ENCODE peak calls at places on chromosomes 6 and 20, in five cellular contexts. C, M, D, U and S are unnamed samples.

GRCh38 chr20:635609-636338 is 17.2 kb downstream of the SRXN1 start:
- DNase-seq in D (no peak), M (no peak), U (no peak), C (no peak), S (no peak)

GRCh38 chr6:164303092-164304007 is 888.8 kb downstream of the QKI start:
- DNase-seq in C (no peak), U (no peak), M (peak), D (no peak), S (peak)

GRCh38 chr6:141484726-141485125 is 648.0 kb upstream of the GJE1 start:
- DNase-seq in U (no peak), D (peak), M (no peak), C (peak), S (no peak)

GRCh38 chr6:34610819-34611477 is 54.8 kb upstream of the SPDEF start:
- DNase-seq in M (peak), D (peak), C (peak), U (no peak), S (peak)

GRCh38 chr6:165967768-165968408 is 199.8 kb downstream of the TBXT start:
- DNase-seq in C (no peak), D (peak), M (no peak), U (no peak), S (no peak)

GRCh38 chr20:13012886-13013285 is 4.1 kb downstream of the SPTLC3 start:
- DNase-seq in U (no peak), D (no peak), C (no peak), M (no peak), S (no peak)

GRCh38 chr20:38225900-38226263 is 34.7 kb downstream of the KIAA1755 start:
- DNase-seq in M (no peak), D (no peak), C (no peak), U (no peak), S (no peak)

GRCh38 chr20:5056801-5057599 is 55.7 kb upstream of the SLC23A2 start:
- DNase-seq in M (peak), U (no peak), C (peak), D (peak), S (peak)

GRCh38 chr6:119720160-119720559 is 370.6 kb upstream of the MAN1A1 start:
- DNase-seq in M (no peak), C (no peak), U (no peak), D (peak), S (no peak)

GRCh38 chr6:28782113-28782673 is 141.6 kb downstream of the TRIM27 start:
- DNase-seq in U (no peak), M (no peak), C (no peak), D (no peak), S (no peak)

GRCh38 chr20:33915726-33916331 is 77.9 kb upstream of the RALY start:
- DNase-seq in U (peak), M (no peak), C (peak), D (no peak), S (no peak)

GRCh38 chr20:58722877-58723627 is 30.5 kb downstream of the NPEPL1 start:
- DNase-seq in M (no peak), U (no peak), C (no peak), D (no peak), S (no peak)

GRCh38 chr6:22877946-22878705 is 308.8 kb downstream of the HDGFL1 start:
- DNase-seq in C (no peak), D (peak), M (peak), U (no peak), S (no peak)

GRCh38 chr20:13816757-13817156 is 31.9 kb downstream of the NDUFAF5 start:
- DNase-seq in U (no peak), M (peak), C (no peak), D (no peak), S (no peak)

GRCh38 chr20:59678286-59678685 is 73.9 kb downstream of the PHACTR3 start:
- DNase-seq in U (no peak), D (no peak), M (no peak), C (no peak), S (no peak)

GRCh38 chr20:44908987-44909871 is 631 bp upstream of the PABPC1L start:
- DNase-seq in D (no peak), M (no peak), C (peak), U (no peak), S (no peak)

GRCh38 chr6:136788069-136788902 is 4.0 kb downstream of the MAP3K5 start:
- DNase-seq in C (peak), U (no peak), M (peak), D (peak), S (peak)

GRCh38 chr6:114862809-114863208 is 520.0 kb upstream of the HS3ST5 start:
- DNase-seq in M (peak), D (no peak), C (no peak), U (no peak), S (no peak)

GRCh38 chr6:112139052-112139451 is 51.7 kb downstream of the FAM229B start:
- DNase-seq in D (no peak), U (no peak), M (no peak), C (no peak), S (no peak)